ENCODE peak calls at places on chromosomes 13 and 19, in six cellular contexts. One of them, this sample, is unnamed.

GRCh38 chr13:110580800-110581199 is 19.3 kb upstream of the RAB20 start:
- DNase-seq in endothelial cell: no peak
- DNase-seq in GM12892: no peak
- DNase-seq in GM06990: no peak
- DNase-seq in heart left ventricle: no peak
- DNase-seq in GM03348: peak
- DNase-seq in this sample: no peak

GRCh38 chr19:18274776-18275356 is 614 bp upstream of the IQCN start:
- DNase-seq in GM06990: no peak
- DNase-seq in GM03348: peak
- DNase-seq in endothelial cell: no peak
- DNase-seq in heart left ventricle: peak
- DNase-seq in GM12892: no peak
- DNase-seq in this sample: no peak

GRCh38 chr13:20360041-20360491 is 127.9 kb upstream of the GJB6 start:
- DNase-seq in GM12892: no peak
- DNase-seq in endothelial cell: no peak
- DNase-seq in heart left ventricle: no peak
- DNase-seq in GM06990: no peak
- DNase-seq in GM03348: no peak
- DNase-seq in this sample: no peak

GRCh38 chr13:75129331-75129730 is 352.6 kb downstream of the TBC1D4 start:
- DNase-seq in endothelial cell: no peak
- DNase-seq in GM12892: no peak
- DNase-seq in heart left ventricle: no peak
- DNase-seq in GM03348: peak
- DNase-seq in GM06990: no peak
- DNase-seq in this sample: no peak

GRCh38 chr19:54114340-54114826 is 1.1 kb downstream of the TFPT start:
- DNase-seq in GM06990: no peak
- DNase-seq in endothelial cell: peak
- DNase-seq in heart left ventricle: peak
- DNase-seq in GM12892: no peak
- DNase-seq in GM03348: peak
- DNase-seq in this sample: no peak

GRCh38 chr19:49818691-49819331 is 722 bp downstream of the MED25 start:
- DNase-seq in heart left ventricle: no peak
- DNase-seq in endothelial cell: peak
- DNase-seq in GM06990: no peak
- DNase-seq in GM03348: no peak
- DNase-seq in GM12892: no peak
- DNase-seq in this sample: no peak

GRCh38 chr13:102658678-102659077 is 36.2 kb downstream of the METTL21C start:
- DNase-seq in endothelial cell: no peak
- DNase-seq in GM12892: no peak
- DNase-seq in heart left ventricle: no peak
- DNase-seq in GM06990: no peak
- DNase-seq in GM03348: no peak
- DNase-seq in this sample: no peak

GRCh38 chr13:43755844-43756243 is 30.9 kb downstream of the ENOX1 start:
- DNase-seq in GM12892: no peak
- DNase-seq in endothelial cell: no peak
- DNase-seq in GM03348: no peak
- DNase-seq in GM06990: no peak
- DNase-seq in heart left ventricle: no peak
- DNase-seq in this sample: no peak

GRCh38 chr19:41327499-41328156 is 17.7 kb downstream of the CCDC97 start:
- DNase-seq in GM03348: no peak
- DNase-seq in GM12892: peak
- DNase-seq in GM06990: peak
- DNase-seq in heart left ventricle: peak
- DNase-seq in endothelial cell: peak
- DNase-seq in this sample: peak

GRCh38 chr13:42985312-42986175 is 6.5 kb downstream of the EPSTI1 start:
- DNase-seq in GM03348: peak
- DNase-seq in GM12892: no peak
- DNase-seq in heart left ventricle: no peak
- DNase-seq in GM06990: no peak
- DNase-seq in endothelial cell: no peak
- DNase-seq in this sample: no peak

GRCh38 chr19:6458695-6459355 is 767 bp downstream of the SLC25A23 start:
- DNase-seq in heart left ventricle: no peak
- DNase-seq in GM06990: peak
- DNase-seq in endothelial cell: no peak
- DNase-seq in GM12892: no peak
- DNase-seq in GM03348: no peak
- DNase-seq in this sample: no peak

GRCh38 chr13:31174018-31174417 is 12.3 kb upstream of the HSPH1 start:
- DNase-seq in endothelial cell: no peak
- DNase-seq in GM03348: peak
- DNase-seq in GM06990: no peak
- DNase-seq in GM12892: no peak
- DNase-seq in heart left ventricle: no peak
- DNase-seq in this sample: no peak

GRCh38 chr19:35116085-35116801 is 620 bp downstream of the FXYD3 start:
- DNase-seq in GM12892: no peak
- DNase-seq in endothelial cell: no peak
- DNase-seq in GM03348: no peak
- DNase-seq in GM06990: no peak
- DNase-seq in heart left ventricle: no peak
- DNase-seq in this sample: no peak

GRCh38 chr19:46016426-46017094 is 6.3 kb downstream of the PGLYRP1 start:
- DNase-seq in endothelial cell: peak
- DNase-seq in GM12892: peak
- DNase-seq in GM03348: peak
- DNase-seq in heart left ventricle: peak
- DNase-seq in GM06990: peak
- DNase-seq in this sample: peak

GRCh38 chr13:89454736-89455135 is 1783.6 kb downstream of the SLITRK5 start:
- DNase-seq in heart left ventricle: no peak
- DNase-seq in endothelial cell: no peak
- DNase-seq in GM03348: no peak
- DNase-seq in GM12892: no peak
- DNase-seq in GM06990: no peak
- DNase-seq in this sample: no peak

GRCh38 chr19:40433391-40434216 is 7.8 kb upstream of the SERTAD1 start:
- DNase-seq in GM12892: peak
- DNase-seq in heart left ventricle: peak
- DNase-seq in GM03348: peak
- DNase-seq in endothelial cell: peak
- DNase-seq in GM06990: peak
- DNase-seq in this sample: peak

GRCh38 chr13:24997367-24997967 is 98.5 kb upstream of the PABPC3 start:
- DNase-seq in heart left ventricle: no peak
- DNase-seq in endothelial cell: peak
- DNase-seq in GM06990: no peak
- DNase-seq in GM03348: peak
- DNase-seq in GM12892: no peak
- DNase-seq in this sample: no peak

This sample was measured in GM12891.